ENCODE peak calls at places on chromosomes 11 and 22, in seven cellular contexts. I, P, L, Y, K, D and W are unnamed samples.

GRCh38 chr11:65316979-65317786 is 2.5 kb downstream of the CDC42EP2 start:
- DNase-seq in I (no peak), P (peak; percentile 50), L (peak; percentile 91), Y (no peak), K (peak; percentile 70), D (no peak), W (no peak)

GRCh38 chr11:71451596-71452353 is 1.2 kb upstream of the NADSYN1 start:
- DNase-seq in I (no peak), P (no peak), L (no peak), Y (no peak), K (no peak), D (no peak), W (no peak)

GRCh38 chr22:27116295-27116694 is 458.9 kb downstream of the MIAT start:
- DNase-seq in I (peak; percentile 34), P (no peak), L (no peak), Y (no peak), K (no peak), D (no peak), W (no peak)

GRCh38 chr11:63670738-63671321 is 346 bp downstream of the ATL3 start:
- DNase-seq in I (peak; percentile 52), P (peak; percentile 29), L (peak; percentile 37), Y (no peak), K (peak; percentile 86), D (peak; percentile 42), W (peak; percentile 9)

GRCh38 chr11:123585721-123586120 is 68.7 kb downstream of the SCN3B start:
- DNase-seq in I (no peak), P (no peak), L (no peak), Y (no peak), K (no peak), D (no peak), W (no peak)

GRCh38 chr11:33775064-33775807 is 916 bp upstream of the FBXO3 start:
- DNase-seq in I (no peak), P (no peak), L (no peak), Y (no peak), K (no peak), D (no peak), W (no peak)

GRCh38 chr22:38572065-38572464 is 2.1 kb upstream of the DMC1 start:
- DNase-seq in I (peak; percentile 4), P (peak; percentile 61), L (peak; percentile 41), Y (peak; percentile 11), K (no peak), D (peak; percentile 49), W (no peak)

GRCh38 chr11:37972691-37973090 is 1374.7 kb upstream of the RAG2 start:
- DNase-seq in I (no peak), P (no peak), L (no peak), Y (no peak), K (no peak), D (no peak), W (no peak)

GRCh38 chr11:77188912-77189491 is 61.0 kb downstream of the MYO7A start:
- DNase-seq in I (no peak), P (no peak), L (no peak), Y (no peak), K (no peak), D (no peak), W (no peak)

GRCh38 chr11:35954205-35954604 is 10.3 kb downstream of the LDLRAD3 start:
- DNase-seq in I (no peak), P (no peak), L (no peak), Y (no peak), K (no peak), D (no peak), W (no peak)

GRCh38 chr11:126280595-126280994 is 2.3 kb upstream of the TIRAP start:
- DNase-seq in I (no peak), P (no peak), L (no peak), Y (no peak), K (no peak), D (no peak), W (no peak)

GRCh38 chr11:29200776-29201574 is 815.9 kb downstream of the KCNA4 start:
- DNase-seq in I (no peak), P (no peak), L (no peak), Y (no peak), K (no peak), D (no peak), W (no peak)

GRCh38 chr11:46348986-46349401 is 1.7 kb downstream of the DGKZ start:
- DNase-seq in I (no peak), P (no peak), L (no peak), Y (peak; percentile 63), K (no peak), D (no peak), W (peak; percentile 32)

GRCh38 chr11:13216019-13217006 is 61.3 kb upstream of the BMAL1 start:
- DNase-seq in I (no peak), P (peak; percentile 98), L (no peak), Y (no peak), K (no peak), D (no peak), W (peak; percentile 3)

GRCh38 chr11:35507688-35508087 is 17.7 kb downstream of the PAMR1 start:
- DNase-seq in I (no peak), P (no peak), L (no peak), Y (no peak), K (no peak), D (no peak), W (no peak)

GRCh38 chr11:27718346-27718852 is 18.1 kb upstream of the BDNF start:
- DNase-seq in I (peak; percentile 56), P (peak; percentile 88), L (no peak), Y (no peak), K (no peak), D (peak; percentile 79), W (no peak)

GRCh38 chr11:61417670-61418069 is 12.1 kb downstream of the CPSF7 start:
- DNase-seq in I (no peak), P (peak; percentile 13), L (no peak), Y (no peak), K (no peak), D (no peak), W (no peak)